ENCODE peak calls at places on chromosomes 13 and 19, in six cellular contexts. Q is A549, B is AG04449, D is progenitor cell of endocrine pancreas, V is MM.1S, M is mesothelial cell of epicardium. A is an unnamed sample.

GRCh38 chr13:42971670-42972355 is 20.2 kb downstream of the EPSTI1 start:
- DNase-seq in B (no peak), M (no peak), D (no peak), Q (no peak), V (no peak), A (no peak)

GRCh38 chr13:24008679-24009078 is 111.4 kb upstream of the C1QTNF9B start:
- DNase-seq in M (no peak), Q (no peak), V (no peak), D (no peak), B (no peak), A (no peak)

GRCh38 chr13:33206425-33206824 is 79.1 kb downstream of the STARD13 start:
- DNase-seq in V (no peak), B (no peak), D (no peak), Q (no peak), M (no peak), A (no peak)

GRCh38 chr13:67200183-67200582 is 30.0 kb downstream of the PCDH9 start:
- DNase-seq in Q (no peak), V (no peak), M (no peak), D (no peak), B (no peak), A (no peak)

GRCh38 chr13:74751739-74752138 is 617.5 kb upstream of the KLF12 start:
- DNase-seq in B (no peak), M (no peak), Q (no peak), D (no peak), V (no peak), A (no peak)

GRCh38 chr13:24680258-24680920 is at the start of gene ATP12A:
- DNase-seq in D (peak; percentile 70), Q (no peak), V (peak; percentile 6), M (peak; percentile 53), B (no peak), A (no peak)

GRCh38 chr13:94389544-94390351 is 89.7 kb downstream of the DCT start:
- DNase-seq in V (no peak), B (no peak), M (no peak), Q (no peak), D (no peak), A (no peak)

GRCh38 chr13:109293166-109293565 is 493.2 kb downstream of the IRS2 start:
- DNase-seq in V (no peak), M (no peak), Q (no peak), B (no peak), D (no peak), A (no peak)

GRCh38 chr13:30159446-30159839 is 147.9 kb downstream of the KATNAL1 start:
- DNase-seq in Q (no peak), D (no peak), B (peak; percentile 41), V (no peak), M (no peak), A (no peak)

GRCh38 chr13:85661639-85662038 is 137.6 kb downstream of the SLITRK6 start:
- DNase-seq in B (no peak), M (no peak), Q (no peak), V (no peak), D (no peak), A (no peak)

GRCh38 chr13:21043898-21044297 is 17.5 kb downstream of the LATS2 start:
- DNase-seq in M (no peak), V (no peak), D (no peak), Q (no peak), B (peak; percentile 75), A (no peak)

GRCh38 chr13:33692531-33692930 is 125.4 kb upstream of the RFC3 start:
- DNase-seq in Q (no peak), M (no peak), B (no peak), D (no peak), V (no peak), A (no peak)

GRCh38 chr19:33749016-33749415 is 47.7 kb upstream of the KCTD15 start:
- DNase-seq in V (no peak), M (no peak), B (no peak), Q (no peak), D (no peak), A (no peak)

GRCh38 chr19:7744871-7745270 is 2.5 kb downstream of the CD209 start:
- DNase-seq in M (no peak), Q (no peak), B (no peak), V (no peak), D (no peak), A (no peak)

GRCh38 chr19:48477696-48478338 is 8.6 kb downstream of the CYTH2 start:
- DNase-seq in M (no peak), D (no peak), Q (no peak), B (no peak), V (no peak), A (no peak)

GRCh38 chr13:101231751-101232428 is 184.4 kb downstream of the NALCN start:
- DNase-seq in B (no peak), D (no peak), V (peak; percentile 52), M (no peak), Q (no peak), A (no peak)

GRCh38 chr13:30900952-30901749 is 4.9 kb upstream of the MEDAG start:
- DNase-seq in D (no peak), Q (no peak), B (no peak), V (no peak), M (no peak), A (no peak)

GRCh38 chr19:33621065-33621785 is 528 bp upstream of the CHST8 start:
- DNase-seq in B (no peak), M (peak; percentile 45), D (no peak), Q (no peak), V (no peak), A (peak; percentile 17)

GRCh38 chr19:46000497-46001246 is 5.4 kb downstream of the CCDC61 start:
- DNase-seq in Q (no peak), D (no peak), B (no peak), M (no peak), V (no peak), A (no peak)

GRCh38 chr19:56120002-56120370 is 1.1 kb downstream of the ZNF787 start:
- DNase-seq in D (no peak), Q (no peak), V (no peak), M (no peak), B (no peak), A (no peak)

GRCh38 chr19:17522988-17523872 is 11.8 kb downstream of the PGLS start:
- DNase-seq in B (no peak), M (no peak), V (peak; percentile 79), Q (no peak), D (no peak), A (no peak)

GRCh38 chr19:39941151-39941550 is 6.7 kb upstream of the FCGBP start:
- DNase-seq in Q (no peak), D (no peak), V (no peak), B (no peak), M (no peak), A (no peak)

GRCh38 chr19:51372021-51372648 is 319 bp downstream of the NKG7 start:
- DNase-seq in V (no peak), Q (no peak), D (no peak), M (no peak), B (no peak), A (no peak)

GRCh38 chr19:33947565-33947964 is 150.9 kb downstream of the KCTD15 start:
- DNase-seq in M (no peak), Q (no peak), D (no peak), V (no peak), B (no peak), A (no peak)

GRCh38 chr19:44897835-44898234 is 6.8 kb downstream of the TOMM40 start:
- DNase-seq in V (no peak), D (no peak), M (no peak), B (no peak), Q (no peak), A (no peak)

GRCh38 chr19:2618611-2619010 is 83.9 kb downstream of the GNG7 start:
- DNase-seq in Q (no peak), M (no peak), D (no peak), B (no peak), V (peak; percentile 38), A (no peak)

GRCh38 chr19:55519461-55520311 is 17.2 kb downstream of the SBK2 start:
- DNase-seq in M (no peak), V (no peak), B (peak; percentile 71), Q (peak; percentile 85), D (no peak), A (no peak)

GRCh38 chr13:39811696-39812095 is 156.2 kb downstream of the COG6 start:
- DNase-seq in D (no peak), Q (no peak), V (no peak), M (no peak), B (no peak), A (no peak)
- TF ChIP-seq CTCF in D (no peak), Q (no peak), V (no peak), M (no peak), B (no peak), A (no peak)

GRCh38 chr19:50005428-50005827 is 19.7 kb downstream of the VRK3 start:
- DNase-seq in B (no peak), Q (no peak), M (no peak), V (no peak), D (no peak), A (no peak)

GRCh38 chr19:50007170-50007569 is 18.0 kb downstream of the VRK3 start:
- DNase-seq in M (no peak), Q (no peak), B (no peak), V (no peak), D (no peak), A (no peak)

GRCh38 chr19:50003810-50004419 is 21.3 kb downstream of the VRK3 start:
- DNase-seq in B (peak; percentile 58), Q (peak; percentile 93), V (peak; percentile 66), D (no peak), M (no peak), A (no peak)

GRCh38 chr19:50007947-50008346 is 17.2 kb downstream of the VRK3 start:
- DNase-seq in Q (no peak), M (no peak), B (no peak), D (no peak), V (no peak), A (no peak)

DNA sequence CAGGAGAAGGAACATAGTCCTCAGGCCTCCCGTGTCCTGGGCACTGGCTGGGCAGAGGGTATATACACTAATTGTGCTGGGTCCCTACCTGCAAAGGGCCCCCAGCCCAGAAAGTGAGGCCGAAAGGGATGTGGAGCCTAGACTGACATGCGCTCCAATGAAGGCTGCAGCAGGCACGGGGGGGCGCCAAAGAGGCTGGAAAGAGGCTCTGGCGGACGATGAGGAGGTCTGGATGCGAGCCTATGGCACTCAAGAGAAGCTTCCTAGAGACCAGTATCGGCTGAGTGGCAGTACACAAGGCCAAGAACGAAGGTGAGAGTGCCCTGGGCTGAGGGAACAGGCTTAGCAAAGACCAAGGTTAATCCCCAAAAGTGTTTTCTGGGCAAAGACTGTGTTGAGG is 16.6 kb downstream of the VRK3 start:
- DNase-seq in Q (no peak), D (no peak), V (no peak), B (no peak), M (no peak), A (peak; percentile 28)
- TF ChIP-seq CTCF in Q (peak; percentile 29), D (peak; percentile 24), V (no peak), B (peak; percentile 17), M (no peak), A (peak; percentile 47)

GRCh38 chr13:51912091-51912490 is 50.3 kb downstream of the CCDC70 start:
- DNase-seq in D (no peak), Q (no peak), B (no peak), V (no peak), M (no peak), A (no peak)
- TF ChIP-seq CTCF in D (peak; percentile 11), Q (no peak), B (no peak), V (no peak), M (no peak), A (no peak)

DNA sequence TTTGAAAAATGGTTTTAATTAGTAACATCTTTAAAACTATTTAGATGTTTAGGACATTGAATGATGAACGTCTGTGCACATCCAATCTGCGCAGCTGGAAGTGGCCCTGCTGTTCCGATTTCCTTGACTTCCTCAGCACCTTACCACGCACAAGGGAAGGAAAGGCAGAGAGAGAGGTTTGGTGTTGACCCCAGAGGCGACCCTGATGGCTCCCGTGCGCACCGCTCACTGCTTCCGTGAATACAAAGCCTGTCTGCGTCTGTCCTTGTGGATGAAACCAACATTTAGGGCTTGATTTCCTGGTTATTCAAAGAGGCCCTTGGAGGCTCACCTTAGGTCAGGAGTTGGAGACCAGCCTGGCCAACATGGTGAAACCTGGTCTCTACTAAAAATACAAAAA is 8.5 kb downstream of the MCF2L start:
- DNase-seq in V (no peak), Q (no peak), D (no peak), M (no peak), B (no peak), A (no peak)
- TF ChIP-seq CTCF in V (no peak), Q (no peak), D (no peak), M (no peak), B (no peak), A (no peak)